ENCODE peak calls at places on chromosomes 3 and 15, in five cellular contexts. C is IMR-90, A is NCI-H82, P is AG10803, I is NCI-H2029 treated with DMSO at 0.1 percent for 48 hours. N is an unnamed sample.

GRCh38 chr15:55284461-55284860 is 5.2 kb downstream of the RAB27A start:
- DNase-seq in P (no peak), C (no peak), A (no peak), I (no peak), N (no peak)

GRCh38 chr3:67686067-67686466 is 31.7 kb upstream of the SUCLG2 start:
- DNase-seq in A (peak), C (no peak), P (no peak), I (no peak), N (no peak)

GRCh38 chr3:160012108-160012507 is 23.5 kb downstream of the IL12A start:
- DNase-seq in P (no peak), A (no peak), I (no peak), C (no peak), N (no peak)

GRCh38 chr15:37015025-37015424 is 85.3 kb downstream of the MEIS2 start:
- DNase-seq in P (peak), I (no peak), A (peak), C (no peak), N (no peak)

GRCh38 chr3:186879776-186880175 is 37.3 kb downstream of the ADIPOQ start:
- DNase-seq in C (no peak), I (no peak), P (no peak), A (no peak), N (no peak)

GRCh38 chr15:63506537-63507035 is 2.2 kb downstream of the USP3 start:
- DNase-seq in P (peak), I (no peak), A (peak), C (no peak), N (no peak)

GRCh38 chr3:140715035-140715434 is 37.2 kb downstream of the TRIM42 start:
- DNase-seq in A (peak), P (no peak), C (no peak), I (peak), N (no peak)

GRCh38 chr3:141389703-141390102 is 21.4 kb downstream of the ZBTB38 start:
- DNase-seq in I (no peak), P (no peak), C (peak), A (no peak), N (no peak)

GRCh38 chr3:133366921-133367320 is 32.9 kb upstream of the BFSP2 start:
- DNase-seq in I (no peak), A (no peak), C (no peak), P (no peak), N (no peak)

N was measured in brain microvascular endothelial cell.